ENCODE peak calls at places on chromosomes 11 and 22, in seven cellular contexts. R is GM12865, G is fibroblast of lung, Q is cardiac fibroblast, K is MM.1S, P is transverse colon, H is progenitor cell of endocrine pancreas. W is an unnamed sample.

GRCh38 chr11:74926304-74927030 is 22.4 kb downstream of the XRRA1 start:
- DNase-seq in R (no peak), G (peak; percentile 28), Q (no peak), K (no peak), P (no peak), H (no peak), W (no peak)

GRCh38 chr11:133118563-133119303 is 413.6 kb downstream of the OPCML start:
- DNase-seq in R (no peak), G (no peak), Q (no peak), K (no peak), P (no peak), H (no peak), W (no peak)

GRCh38 chr11:68956547-68957254 is 24.1 kb downstream of the MRGPRD start:
- DNase-seq in R (no peak), G (no peak), Q (no peak), K (no peak), P (no peak), H (no peak), W (no peak)

GRCh38 chr11:68150029-68150428 is 28.8 kb upstream of the CHKA start:
- DNase-seq in R (no peak), G (peak; percentile 30), Q (peak; percentile 93), K (no peak), P (no peak), H (no peak), W (no peak)

GRCh38 chr11:112837162-112837826 is 123.9 kb upstream of the NCAM1 start:
- DNase-seq in R (peak; percentile 8), G (no peak), Q (peak; percentile 4), K (no peak), P (no peak), H (no peak), W (no peak)

GRCh38 chr22:46171940-46172339 is 21.6 kb downstream of the PPARA start:
- DNase-seq in R (no peak), G (peak; percentile 51), Q (peak; percentile 76), K (no peak), P (peak; percentile 78), H (no peak), W (peak; percentile 75)

GRCh38 chr11:15969701-15970329 is 386.5 kb downstream of the SOX6 start:
- DNase-seq in R (peak; percentile 78), G (peak; percentile 95), Q (peak; percentile 92), K (no peak), P (no peak), H (no peak), W (peak; percentile 12)

GRCh38 chr11:119103793-119104192 is 2.1 kb upstream of the DPAGT1 start:
- DNase-seq in R (no peak), G (no peak), Q (no peak), K (no peak), P (no peak), H (no peak), W (no peak)

GRCh38 chr11:85196955-85197354 is 430.2 kb downstream of the DLG2 start:
- DNase-seq in R (no peak), G (no peak), Q (no peak), K (no peak), P (no peak), H (no peak), W (no peak)

GRCh38 chr11:2569321-2569721 is 124.5 kb downstream of the KCNQ1 start:
- DNase-seq in R (peak; percentile 24), G (no peak), Q (no peak), K (peak; percentile 8), P (no peak), H (no peak), W (peak; percentile 32)

GRCh38 chr11:119538748-119539147 is 115.8 kb upstream of the THY1 start:
- DNase-seq in R (no peak), G (no peak), Q (peak; percentile 5), K (no peak), P (no peak), H (no peak), W (no peak)

GRCh38 chr22:23888615-23889401 is 5.4 kb upstream of the MIF start:
- DNase-seq in R (no peak), G (peak; percentile 42), Q (peak; percentile 55), K (no peak), P (no peak), H (no peak), W (no peak)

GRCh38 chr11:44551456-44552139 is 13.9 kb upstream of the CD82 start:
- DNase-seq in R (no peak), G (no peak), Q (no peak), K (no peak), P (no peak), H (no peak), W (no peak)

GRCh38 chr22:42635531-42635930 is 4.9 kb downstream of the ATP5MGL start:
- DNase-seq in R (no peak), G (peak; percentile 82), Q (peak; percentile 85), K (no peak), P (peak; percentile 55), H (no peak), W (peak; percentile 81)

GRCh38 chr11:78493413-78493975 is 75.9 kb upstream of the GAB2 start:
- DNase-seq in R (no peak), G (no peak), Q (no peak), K (no peak), P (no peak), H (no peak), W (no peak)

GRCh38 chr11:36426226-36426848 is 83.7 kb downstream of the TRAF6 start:
- DNase-seq in R (no peak), G (no peak), Q (no peak), K (no peak), P (no peak), H (no peak), W (no peak)

GRCh38 chr22:28951969-28952521 is 68.7 kb downstream of the ZNRF3 start:
- DNase-seq in R (no peak), G (peak; percentile 46), Q (peak; percentile 59), K (no peak), P (peak; percentile 17), H (no peak), W (no peak)

GRCh38 chr22:32475428-32476010 is 908 bp downstream of the FBXO7 start:
- DNase-seq in R (peak; percentile 48), G (peak; percentile 65), Q (peak; percentile 52), K (peak; percentile 61), P (peak; percentile 47), H (no peak), W (no peak)

GRCh38 chr11:78290293-78291176 is 101.8 kb downstream of the USP35 start:
- DNase-seq in R (no peak), G (peak; percentile 90), Q (peak; percentile 88), K (no peak), P (no peak), H (no peak), W (peak; percentile 24)

GRCh38 chr11:12693485-12694181 is 19.4 kb downstream of the TEAD1 start:
- DNase-seq in R (peak; percentile 48), G (peak; percentile 99), Q (peak; percentile 96), K (no peak), P (peak; percentile 54), H (no peak), W (peak; percentile 92)

GRCh38 chr11:101003468-101003867 is 126.1 kb downstream of the PGR start:
- DNase-seq in R (peak; percentile 27), G (no peak), Q (no peak), K (no peak), P (no peak), H (no peak), W (no peak)

GRCh38 chr22:49268924-49269323 is 558.7 kb downstream of the BRD1 start:
- DNase-seq in R (no peak), G (no peak), Q (no peak), K (no peak), P (no peak), H (no peak), W (no peak)

GRCh38 chr22:50705219-50705691 is 32.6 kb downstream of the SHANK3 start:
- DNase-seq in R (no peak), G (peak; percentile 72), Q (peak; percentile 70), K (peak; percentile 92), P (no peak), H (peak; percentile 70), W (no peak)

GRCh38 chr11:7892059-7892699 is 38.9 kb downstream of the OR10A6 start:
- DNase-seq in R (peak; percentile 44), G (peak; percentile 85), Q (peak; percentile 75), K (peak; percentile 28), P (no peak), H (no peak), W (peak; percentile 38)

DNA sequence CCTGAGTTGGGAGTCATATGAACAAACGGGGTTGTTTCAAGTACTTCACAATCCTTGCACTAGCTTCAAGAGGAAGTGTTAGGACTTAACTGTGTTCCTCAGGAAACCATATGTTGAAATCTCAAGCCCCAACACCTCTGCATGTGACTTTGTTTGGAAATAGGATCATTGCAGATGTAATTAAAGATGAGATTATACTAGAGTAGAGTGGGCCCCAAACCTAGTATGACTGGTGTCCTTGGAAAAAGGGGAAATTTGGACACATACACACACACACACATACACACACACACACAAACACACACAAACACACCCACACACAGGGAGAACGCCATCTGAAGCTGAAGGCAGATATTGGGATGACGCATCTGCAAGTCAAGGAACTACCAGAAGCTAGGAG is 6.4 kb upstream of the CEP295 start:
- DNase-seq in R (no peak), G (no peak), Q (no peak), K (no peak), P (no peak), H (no peak), W (no peak)
- TF ChIP-seq CTCF in R (no peak), G (no peak), Q (no peak), K (no peak), P (no peak), H (no peak), W (no peak)

GRCh38 chr11:111454561-111455192 is 57.5 kb downstream of the BTG4 start:
- DNase-seq in R (peak; percentile 57), G (peak; percentile 68), Q (peak; percentile 60), K (peak; percentile 34), P (peak; percentile 46), H (peak; percentile 44), W (peak; percentile 22)
- TF ChIP-seq CTCF in R (peak; percentile 52), G (peak; percentile 50), Q (peak; percentile 30), K (peak; percentile 20), P (peak; percentile 25), H (peak; percentile 69), W (peak; percentile 40)

GRCh38 chr11:45890886-45891550 is 5.6 kb downstream of the MAPK8IP1 start:
- DNase-seq in R (no peak), G (no peak), Q (no peak), K (no peak), P (no peak), H (no peak), W (no peak)
- TF ChIP-seq CTCF in R (no peak), G (no peak), Q (no peak), K (no peak), P (no peak), H (no peak), W (no peak)

GRCh38 chr11:34627197-34627596 is 6.3 kb downstream of the EHF start:
- DNase-seq in R (no peak), G (no peak), Q (no peak), K (no peak), P (no peak), H (no peak), W (no peak)
- TF ChIP-seq CTCF in R (no peak), G (no peak), Q (no peak), K (no peak), P (no peak), H (no peak), W (no peak)

GRCh38 chr11:8933931-8934330 is 1.2 kb upstream of the C11orf16 start:
- DNase-seq in R (no peak), G (no peak), Q (no peak), K (no peak), P (no peak), H (no peak), W (no peak)
- TF ChIP-seq CTCF in R (no peak), G (no peak), Q (peak; percentile 26), K (no peak), P (no peak), H (peak; percentile 22), W (no peak)

GRCh38 chr11:66639066-66639813 is 737 bp downstream of the RBM4 start:
- DNase-seq in R (peak; percentile 52), G (peak; percentile 53), Q (peak; percentile 60), K (peak; percentile 20), P (peak; percentile 20), H (no peak), W (no peak)
- TF ChIP-seq CTCF in R (peak; percentile 6), G (no peak), Q (no peak), K (peak; percentile 14), P (no peak), H (no peak), W (no peak)